ENCODE peak calls at places on chromosomes 11 and 22, in four cellular contexts. Z is NCI-H1417, V is HS-5, W is astrocyte of the cerebellum. M is an unnamed sample.

GRCh38 chr11:123434262-123434661 is 4.2 kb downstream of the GRAMD1B start:
- DNase-seq in Z (no peak), V (no peak), W (no peak), M (no peak)

GRCh38 chr11:116644201-116644947 is 128.4 kb downstream of the BUD13 start:
- DNase-seq in Z (peak), V (no peak), W (no peak), M (no peak)

GRCh38 chr11:20598487-20598886 is 921 bp upstream of the SLC6A5 start:
- DNase-seq in Z (no peak), V (no peak), W (no peak), M (no peak)

GRCh38 chr11:44870615-44871176 is 80.0 kb downstream of the TP53I11 start:
- DNase-seq in Z (no peak), V (no peak), W (no peak), M (no peak)

GRCh38 chr11:82995754-82996398 is 75.8 kb downstream of the RAB30 start:
- DNase-seq in Z (no peak), V (no peak), W (peak), M (peak)

GRCh38 chr11:134701564-134702165 is 289.6 kb upstream of the B3GAT1 start:
- DNase-seq in Z (no peak), V (no peak), W (no peak), M (no peak)

GRCh38 chr22:50545522-50546325 is at the start of gene KLHDC7B:
- DNase-seq in Z (no peak), V (no peak), W (no peak), M (no peak)

GRCh38 chr11:70364745-70365535 is 33.4 kb upstream of the CTTN start:
- DNase-seq in Z (no peak), V (no peak), W (no peak), M (no peak)

GRCh38 chr22:30270841-30271240 is 4.2 kb upstream of the OSM start:
- DNase-seq in Z (no peak), V (no peak), W (no peak), M (no peak)

GRCh38 chr11:64562723-64563351 is 28.2 kb upstream of the SLC22A12 start:
- DNase-seq in Z (no peak), V (no peak), W (no peak), M (no peak)

GRCh38 chr22:29216873-29217666 is 11.4 kb downstream of the EMID1 start:
- DNase-seq in Z (no peak), V (no peak), W (no peak), M (no peak)

GRCh38 chr11:118396097-118396501 is 5.3 kb upstream of the ATP5MG start:
- DNase-seq in Z (no peak), V (no peak), W (no peak), M (no peak)

GRCh38 chr11:3617990-3618389 is 23.8 kb downstream of the ART5 start:
- DNase-seq in Z (no peak), V (no peak), W (no peak), M (no peak)

GRCh38 chr22:44154431-44154942 is 26.2 kb upstream of the PARVG start:
- DNase-seq in Z (no peak), V (no peak), W (peak), M (no peak)

GRCh38 chr22:44677299-44678244 is 24.4 kb upstream of the PRR5 start:
- DNase-seq in Z (no peak), V (no peak), W (no peak), M (no peak)

GRCh38 chr11:82775736-82776346 is 42.2 kb upstream of the FAM181B start:
- DNase-seq in Z (peak), V (peak), W (no peak), M (peak)

GRCh38 chr11:122976734-122977454 is 4.7 kb downstream of the BSX start:
- DNase-seq in Z (peak), V (no peak), W (no peak), M (no peak)

GRCh38 chr22:18057568-18058209 is 20.1 kb upstream of the PEX26 start:
- DNase-seq in Z (no peak), V (peak), W (peak), M (peak)

GRCh38 chr11:134478611-134479010 is 66.6 kb upstream of the B3GAT1 start:
- DNase-seq in Z (no peak), V (no peak), W (no peak), M (no peak)

GRCh38 chr11:119361056-119361787 is 14.7 kb upstream of the MFRP start:
- DNase-seq in Z (peak), V (peak), W (no peak), M (no peak)

GRCh38 chr11:104798794-104799193 is 99.5 kb downstream of the CASP12 start:
- DNase-seq in Z (no peak), V (no peak), W (no peak), M (no peak)

M was measured in HFF-Myc.